ENCODE peak calls at places on chromosomes 12 and 14, in four cellular contexts. B is ovary; V is naive thymus-derived CD4-positive, alpha-beta T cell; Y is uterus. L is an unnamed sample. For H3K4me1 and H3K9me3, the result is how much of the 10 kb centered on the place peaks cover.

GRCh38 chr12:106118-106561 is 39.6 kb downstream of the IQSEC3 start:
- DNase-seq in B (no peak), V (no peak), Y (no peak), L (no peak)

GRCh38 chr14:22526210-22526609 is 62.8 kb downstream of the DAD1 start:
- DNase-seq in B (no peak), V (no peak), Y (no peak), L (no peak)

GRCh38 chr14:82872494-82872893 is 1338.8 kb upstream of the SEL1L start:
- DNase-seq in B (no peak), V (no peak), Y (no peak), L (no peak)

GRCh38 chr12:31362759-31363415 is 36.9 kb upstream of the SINHCAF start:
- DNase-seq in B (no peak), V (no peak), Y (no peak), L (no peak)

GRCh38 chr12:122872815-122873361 is 23.0 kb downstream of the VPS37B start:
- DNase-seq in B (no peak), V (no peak), Y (no peak), L (no peak)

GRCh38 chr14:70827366-70828151 is 18.2 kb upstream of the MAP3K9 start:
- DNase-seq in B (no peak), V (no peak), Y (no peak), L (no peak)

GRCh38 chr12:50394469-50395029 is 1.9 kb downstream of the FAM186A start:
- DNase-seq in B (no peak), V (no peak), Y (no peak), L (no peak)

GRCh38 chr12:104136577-104136976 is 1.4 kb downstream of the NFYB start:
- DNase-seq in B (no peak), V (no peak), Y (no peak), L (no peak)

GRCh38 chr12:47762850-47763440 is 4.3 kb upstream of the RAPGEF3 start:
- DNase-seq in B (no peak), V (no peak), Y (no peak), L (no peak)

GRCh38 chr12:89351489-89352241 is 636 bp downstream of the DUSP6 start:
- DNase-seq in B (peak), V (peak), Y (peak), L (peak)

GRCh38 chr14:59422069-59422881 is 42.9 kb downstream of the GPR135 start:
- DNase-seq in B (no peak), V (no peak), Y (no peak), L (no peak)

GRCh38 chr14:76810953-76811400 is 1.7 kb downstream of the ANGEL1 start:
- DNase-seq in B (no peak), V (peak), Y (no peak), L (peak)

GRCh38 chr12:59329457-59329856 is 266.4 kb upstream of the SLC16A7 start:
- DNase-seq in B (no peak), V (no peak), Y (no peak), L (no peak)

GRCh38 chr12:69687390-69687789 is 11.7 kb downstream of the BEST3 start:
- DNase-seq in B (no peak), V (no peak), Y (no peak), L (no peak)

GRCh38 chr12:51531284-51531981 is 59.6 kb upstream of the SCN8A start:
- DNase-seq in B (no peak), V (no peak), Y (no peak), L (no peak)

GRCh38 chr14:85195872-85196477 is 334.0 kb upstream of the FLRT2 start:
- DNase-seq in B (no peak), V (no peak), Y (no peak), L (no peak)

DNA sequence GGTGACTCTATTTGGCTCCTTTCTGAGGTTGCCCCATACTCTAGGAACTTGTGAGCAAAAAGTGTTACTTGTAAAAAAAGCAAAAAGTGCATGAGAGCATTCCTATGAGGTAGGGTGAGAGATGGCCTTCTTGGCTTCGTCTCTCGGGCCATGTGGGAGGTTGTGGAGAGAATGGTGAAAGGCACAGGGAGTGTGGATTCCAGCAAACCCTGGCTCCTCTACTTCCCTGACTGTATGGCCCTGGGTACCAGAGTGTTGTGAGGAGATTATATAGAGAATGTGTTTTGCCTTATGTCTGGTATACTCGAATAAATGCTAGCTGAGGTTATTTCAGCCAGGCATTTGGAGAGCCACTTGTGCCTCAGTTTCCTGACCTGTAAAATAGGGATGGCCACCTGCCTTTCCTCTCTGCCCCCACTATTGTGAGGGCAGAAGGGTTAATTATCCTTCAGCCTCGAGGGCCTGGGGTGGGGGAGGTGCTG is 11.0 kb downstream of the PLEKHG3 start:
- DNase-seq in B (no peak), V (no peak), Y (peak), L (no peak)
- H3K4me1 ChIP-seq in B (under half), V (under half), Y (under half), L (half or more)

DNA sequence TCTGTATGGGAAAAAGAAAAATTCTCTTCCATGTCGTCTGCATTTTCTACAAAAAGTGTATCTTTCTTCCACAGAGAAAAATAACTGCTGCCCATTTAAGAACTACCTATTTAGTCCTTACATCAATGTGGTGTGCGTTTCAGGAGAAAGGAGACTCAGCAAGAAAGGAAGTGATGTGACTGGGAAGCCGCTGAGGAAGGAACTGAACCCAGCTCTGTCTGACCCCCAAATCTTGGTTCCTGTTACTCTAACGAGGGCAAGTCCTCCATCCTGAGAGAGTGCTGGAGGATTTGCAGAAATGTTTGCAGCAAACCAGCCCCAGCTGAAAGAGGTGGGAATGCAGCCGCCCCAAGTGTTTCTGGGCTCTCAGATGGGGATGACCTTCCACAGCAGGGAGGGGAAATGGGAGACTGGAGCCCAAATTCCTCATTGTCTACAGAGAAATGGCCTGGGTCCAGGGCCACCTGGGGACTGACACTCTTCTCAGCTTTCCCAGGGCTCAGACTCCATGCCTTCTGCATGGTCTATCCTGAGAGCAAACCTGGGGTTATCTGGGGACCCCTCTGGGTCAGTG is 6.7 kb upstream of the MLEC start:
- DNase-seq in B (no peak), V (no peak), Y (no peak), L (no peak)
- H3K27ac ChIP-seq in B (no peak), V (no peak), Y (no peak), L (no peak)

DNA sequence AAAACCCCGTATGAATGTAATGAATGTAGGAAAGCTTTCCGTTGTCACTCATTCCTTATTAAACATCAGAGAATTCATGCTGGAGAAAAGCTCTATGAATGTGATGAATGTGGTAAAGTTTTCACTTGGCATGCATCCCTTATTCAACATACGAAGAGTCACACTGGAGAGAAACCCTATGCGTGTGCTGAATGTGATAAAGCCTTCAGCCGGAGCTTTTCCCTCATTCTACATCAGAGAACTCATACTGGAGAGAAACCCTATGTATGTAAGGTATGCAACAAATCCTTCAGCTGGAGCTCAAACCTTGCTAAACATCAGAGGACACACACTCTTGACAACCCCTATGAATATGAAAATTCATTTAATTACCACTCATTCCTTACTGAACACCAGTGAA is 23.8 kb downstream of the ZNF891 start:
- DNase-seq in B (no peak), V (no peak), Y (no peak), L (no peak)
- H3K9me3 ChIP-seq in B (half or more), V (half or more), Y (under half), L (under half)

DNA sequence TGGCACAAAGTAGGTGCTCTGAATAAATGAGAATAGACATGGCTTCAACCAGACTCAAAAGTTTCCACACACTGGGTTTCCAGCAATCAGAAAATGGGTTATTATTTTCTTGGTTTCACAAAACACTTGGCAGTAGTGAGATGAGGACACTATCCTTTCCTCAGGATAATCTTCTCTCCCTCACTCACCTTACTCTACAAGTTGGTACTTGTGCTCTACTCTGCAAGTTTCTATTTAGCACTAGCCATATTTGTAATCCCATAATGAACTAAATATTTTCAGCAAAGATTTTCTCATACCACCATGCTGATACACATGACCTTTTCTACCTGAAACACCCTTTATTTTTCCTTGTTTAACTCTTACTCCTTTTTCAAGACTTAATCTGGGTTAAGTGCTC is 137.7 kb downstream of the FOXA1 start:
- DNase-seq in B (no peak), V (no peak), Y (no peak), L (no peak)
- H3K4me1 ChIP-seq in B (under half), V (under half), Y (under half), L (under half)

GRCh38 chr12:94593822-94594442 is 56.4 kb downstream of the TMCC3 start:
- DNase-seq in B (no peak), V (no peak), Y (no peak), L (no peak)
- H3K27ac ChIP-seq in B (no peak), V (no peak), Y (peak), L (no peak)

DNA sequence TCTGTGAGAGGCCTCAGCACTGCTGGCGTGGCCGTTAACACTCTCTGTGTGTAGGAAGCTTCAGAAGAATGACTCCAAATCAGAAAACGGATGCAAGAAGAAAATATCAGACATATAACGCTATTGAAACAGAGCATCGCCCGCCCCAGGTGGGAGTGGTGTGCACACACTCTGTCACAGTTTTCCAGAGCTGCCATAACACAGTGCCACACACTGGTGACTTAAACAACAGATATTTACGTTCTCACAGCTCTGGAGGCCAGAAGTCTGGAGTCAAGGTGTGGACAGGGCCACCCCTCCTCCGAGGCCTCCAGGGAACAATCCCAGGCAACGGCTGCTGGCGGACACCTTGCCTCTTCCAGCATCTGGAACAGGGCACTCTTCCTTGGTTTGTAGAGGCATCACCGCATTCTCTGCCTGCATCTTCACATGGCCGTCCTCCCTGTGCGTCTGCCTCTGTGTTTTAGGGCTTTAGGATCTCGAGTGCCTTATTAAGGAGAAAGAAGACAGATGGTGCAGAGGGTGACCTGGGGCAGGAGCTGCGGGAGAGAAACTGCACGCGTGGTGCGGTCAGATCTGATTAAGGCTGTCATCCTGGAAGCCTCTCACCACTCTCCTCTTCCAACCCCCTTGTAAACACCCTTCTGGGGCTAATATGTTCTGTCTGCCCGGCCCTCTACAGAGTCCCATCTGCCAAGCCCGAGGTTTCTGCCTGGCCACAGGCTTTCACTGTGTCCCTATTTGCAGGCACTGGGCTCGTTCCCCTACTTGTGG is 141.0 kb downstream of the SLC15A4 start:
- DNase-seq in B (no peak), V (no peak), Y (no peak), L (no peak)
- H3K9me3 ChIP-seq in B (under half), V (under half), Y (under half), L (under half)

DNA sequence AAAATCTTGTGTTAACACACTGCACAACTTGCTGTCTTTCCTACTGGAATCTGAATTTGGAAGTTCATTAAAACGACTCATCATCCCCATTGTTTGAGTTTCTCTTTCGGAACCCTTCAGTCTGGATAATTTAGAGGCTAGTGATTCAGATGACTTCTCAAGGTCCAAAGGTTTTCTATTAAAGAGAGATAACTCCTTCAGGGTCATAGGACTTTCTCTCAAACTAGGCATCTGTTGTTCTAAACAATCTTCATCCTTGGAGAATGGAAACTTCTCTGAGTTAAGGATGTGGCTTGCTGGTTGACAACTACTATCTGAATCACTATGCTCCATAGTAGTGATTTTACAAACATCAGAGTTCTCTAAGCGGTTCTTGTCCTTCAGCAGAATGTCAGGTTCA is 4.4 kb downstream of the MLH3 start:
- DNase-seq in B (no peak), V (no peak), Y (no peak), L (no peak)
- H3K4me1 ChIP-seq in B (under half), V (under half), Y (under half), L (under half)

GRCh38 chr12:127060310-127060847 is 1206.6 kb upstream of the TMEM132C start:
- DNase-seq in B (no peak), V (no peak), Y (no peak), L (no peak)

GRCh38 chr12:127052491-127053232 is 1214.3 kb upstream of the TMEM132C start:
- DNase-seq in B (no peak), V (no peak), Y (no peak), L (no peak)

GRCh38 chr12:127051139-127051538 is 1215.8 kb upstream of the TMEM132C start:
- DNase-seq in B (no peak), V (no peak), Y (no peak), L (no peak)

DNA sequence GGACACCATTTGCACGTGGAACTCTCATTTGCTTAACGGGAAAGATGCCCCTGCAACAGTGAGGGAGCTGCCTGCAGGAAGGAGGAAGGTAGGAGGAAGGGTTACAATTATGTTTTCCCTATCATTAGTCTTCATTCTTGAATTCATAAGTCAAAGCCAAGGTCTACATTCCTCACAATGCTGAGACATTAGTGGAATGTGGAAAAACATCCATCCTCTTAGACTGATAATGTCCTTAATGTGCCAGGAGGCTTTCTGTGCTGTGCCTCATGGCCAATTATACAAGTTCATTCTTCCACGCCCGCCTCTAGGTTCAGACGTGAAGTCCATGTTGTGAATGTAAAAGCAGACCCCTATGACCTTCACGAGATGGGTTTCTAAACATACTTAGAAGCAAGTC is 1212.4 kb upstream of the TMEM132C start:
- DNase-seq in B (no peak), V (no peak), Y (no peak), L (no peak)
- H3K27ac ChIP-seq in B (no peak), V (no peak), Y (no peak), L (no peak)

L was measured in CD4-positive, alpha-beta memory T cell.